ENCODE peak calls at places on chromosomes 4 and X, in four cellular contexts. A is K562, U is SK-N-SH, F is WTC11. O is an unnamed sample.

GRCh38 chr4:175827510-175827909 is 15.4 kb upstream of the GPM6A start:
- DNase-seq in A (no peak), U (no peak), F (no peak), O (no peak)

GRCh38 chr4:100240008-100240407 is 49.7 kb upstream of the DDIT4L start:
- DNase-seq in A (no peak), U (no peak), F (no peak), O (no peak)

GRCh38 chr4:52407545-52407944 is 251.6 kb downstream of the USP46 start:
- DNase-seq in A (no peak), U (no peak), F (no peak), O (peak; percentile 15)

GRCh38 chrX:10240918-10241317 is 84.1 kb downstream of the CLCN4 start:
- DNase-seq in A (no peak), U (no peak), F (no peak), O (no peak)

GRCh38 chrX:26442340-26442739 is 226.4 kb downstream of the MAGEB5 start:
- DNase-seq in A (peak; percentile 0), U (peak; percentile 0), F (no peak), O (no peak)

GRCh38 chr4:174023641-174024040 is 259.8 kb downstream of the FBXO8 start:
- DNase-seq in A (no peak), U (no peak), F (no peak), O (no peak)

GRCh38 chr4:2419814-2420213 is 1.1 kb downstream of the CFAP99 start:
- DNase-seq in A (peak; percentile 62), U (no peak), F (no peak), O (no peak)

GRCh38 chr4:140789752-140790151 is 33.6 kb upstream of the TBC1D9 start:
- DNase-seq in A (no peak), U (no peak), F (no peak), O (no peak)

GRCh38 chr4:160283081-160283480 is 1180.2 kb downstream of the RAPGEF2 start:
- DNase-seq in A (no peak), U (no peak), F (no peak), O (no peak)

GRCh38 chr4:109294468-109295020 is 7.9 kb downstream of the COL25A1 start:
- DNase-seq in A (no peak), U (no peak), F (no peak), O (no peak)

GRCh38 chr4:17823871-17824669 is 13.3 kb downstream of the NCAPG start:
- DNase-seq in A (no peak), U (no peak), F (no peak), O (no peak)

GRCh38 chr4:87078987-87079469 is 141.4 kb downstream of the KLHL8 start:
- DNase-seq in A (no peak), U (no peak), F (no peak), O (no peak)

GRCh38 chrX:103879339-103879738 is 47.3 kb upstream of the RAB9B start:
- DNase-seq in A (no peak), U (no peak), F (no peak), O (no peak)

GRCh38 chr4:139861471-139861870 is 195.9 kb downstream of the MGST2 start:
- DNase-seq in A (no peak), U (no peak), F (no peak), O (no peak)

GRCh38 chr4:120692964-120693363 is 229.6 kb downstream of the PRDM5 start:
- DNase-seq in A (no peak), U (no peak), F (no peak), O (no peak)

GRCh38 chrX:129980043-129980442 is 2.4 kb upstream of the BCORL1 start:
- DNase-seq in A (no peak), U (peak; percentile 65), F (peak; percentile 16), O (peak; percentile 46)

GRCh38 chrX:129982300-129983246 is at the start of gene BCORL1:
- DNase-seq in A (peak; percentile 95), U (peak; percentile 98), F (peak; percentile 83), O (peak; percentile 75)

GRCh38 chrX:129981207-129981553 is 1.3 kb upstream of the BCORL1 start:
- DNase-seq in A (no peak), U (no peak), F (no peak), O (no peak)

GRCh38 chrX:129980540-129981206 is 1.8 kb upstream of the BCORL1 start:
- DNase-seq in A (no peak), U (peak; percentile 82), F (peak; percentile 57), O (peak; percentile 64)

DNA sequence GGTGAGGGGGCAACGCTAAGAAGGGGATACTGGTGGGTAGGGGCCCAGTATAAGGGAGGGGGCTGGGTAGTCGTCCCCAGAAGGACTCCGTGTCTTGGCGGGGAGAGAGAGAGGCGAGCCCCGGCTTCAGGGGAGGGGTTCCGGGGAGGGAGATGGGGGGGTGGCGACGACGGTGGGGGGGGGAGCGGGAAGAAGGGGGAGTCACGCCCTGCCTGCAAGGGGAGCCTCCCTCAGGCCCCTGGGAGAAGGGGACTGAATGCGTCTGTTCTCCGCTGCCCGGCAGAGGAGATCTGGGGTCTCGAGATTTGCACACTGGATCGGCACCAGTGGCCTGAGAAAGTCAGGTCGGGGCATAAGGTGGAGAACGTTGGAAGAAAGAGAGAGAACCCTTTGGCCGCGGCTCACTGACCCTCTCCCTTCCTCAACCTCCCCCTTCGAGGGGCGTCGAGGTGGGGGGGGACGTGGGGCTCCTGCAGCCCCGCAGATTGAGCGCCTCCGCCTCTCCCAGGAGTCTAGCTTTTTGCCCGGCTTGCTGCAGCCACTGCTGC is 609 bp upstream of the BCORL1 start:
- DNase-seq in A (no peak), U (peak; percentile 50), F (no peak), O (no peak)
- TF ChIP-seq TEAD4 in A (no peak), U (no peak), F (no peak), O (no peak)

DNA sequence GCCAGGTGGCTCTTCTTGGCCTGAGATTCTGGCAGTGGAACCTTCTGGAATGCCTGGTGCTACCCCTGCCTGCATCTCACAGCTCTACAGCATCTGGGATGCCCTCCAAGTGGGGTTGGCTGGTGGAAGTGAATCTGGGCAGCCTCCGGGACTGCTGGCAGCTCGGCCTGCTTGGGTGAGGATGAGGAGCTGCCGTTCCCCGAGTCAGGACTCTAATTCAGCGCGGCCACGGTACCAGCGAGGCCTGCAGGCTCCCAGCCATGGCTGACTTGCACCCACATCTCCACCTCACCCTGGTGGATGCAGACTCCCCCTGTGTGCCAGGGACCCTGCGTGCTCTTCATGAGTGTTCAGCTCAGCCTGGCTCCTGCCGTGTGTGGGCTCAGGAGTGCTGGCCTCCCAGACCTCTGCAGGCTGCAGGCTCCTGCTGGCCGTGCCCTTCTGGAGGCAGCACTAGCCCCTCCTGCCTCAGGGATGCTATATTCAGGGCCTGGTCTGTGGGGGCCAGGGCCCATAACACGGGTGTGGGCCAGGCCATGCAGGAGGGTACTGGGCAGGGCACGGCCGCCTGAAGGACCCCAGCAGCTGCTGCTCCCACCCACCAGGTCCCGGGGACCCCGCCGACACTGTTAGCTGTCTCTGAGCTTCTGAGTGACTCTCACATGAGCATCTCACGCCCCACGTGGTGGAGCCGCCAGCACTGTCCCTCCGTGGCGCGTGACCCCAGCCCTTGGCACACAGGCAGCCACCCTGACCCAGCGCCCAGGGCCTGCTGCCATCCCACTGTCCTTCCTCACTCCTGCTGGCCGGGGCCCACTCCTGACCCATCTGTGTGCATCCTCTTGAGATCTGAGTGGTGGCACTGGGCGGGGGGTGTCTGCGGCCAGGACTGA is 10.6 kb downstream of the UVSSA start:
- DNase-seq in A (no peak), U (no peak), F (no peak), O (no peak)
- TF ChIP-seq TEAD4 in A (no peak), U (no peak), F (no peak), O (no peak)

DNA sequence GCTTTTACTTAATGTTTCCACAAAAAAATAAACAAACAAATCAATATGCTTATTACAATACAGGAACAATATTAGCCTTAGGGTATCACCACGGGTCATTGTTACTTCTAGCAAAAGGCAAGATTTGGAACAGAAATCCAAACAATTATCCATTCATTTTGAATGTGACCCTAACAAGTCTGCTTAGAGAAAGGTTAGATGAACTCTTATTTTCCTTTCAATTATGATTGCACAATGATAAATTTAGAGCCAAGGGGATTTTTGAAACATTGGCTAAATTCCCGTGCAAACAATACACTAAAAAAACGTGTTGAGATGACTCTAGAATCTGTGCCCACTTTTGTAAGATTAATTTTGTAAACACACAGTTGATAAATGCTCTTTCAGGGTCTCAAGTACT is 474.7 kb downstream of the PCDH7 start:
- DNase-seq in A (no peak), U (no peak), F (no peak), O (no peak)
- TF ChIP-seq TEAD4 in A (no peak), U (no peak), F (no peak), O (no peak)

GRCh38 chrX:6384391-6384790 is 150.5 kb downstream of the VCX3A start:
- DNase-seq in A (no peak), U (no peak), F (no peak), O (no peak)
- TF ChIP-seq TEAD4 in A (no peak), U (no peak), F (no peak), O (no peak)

DNA sequence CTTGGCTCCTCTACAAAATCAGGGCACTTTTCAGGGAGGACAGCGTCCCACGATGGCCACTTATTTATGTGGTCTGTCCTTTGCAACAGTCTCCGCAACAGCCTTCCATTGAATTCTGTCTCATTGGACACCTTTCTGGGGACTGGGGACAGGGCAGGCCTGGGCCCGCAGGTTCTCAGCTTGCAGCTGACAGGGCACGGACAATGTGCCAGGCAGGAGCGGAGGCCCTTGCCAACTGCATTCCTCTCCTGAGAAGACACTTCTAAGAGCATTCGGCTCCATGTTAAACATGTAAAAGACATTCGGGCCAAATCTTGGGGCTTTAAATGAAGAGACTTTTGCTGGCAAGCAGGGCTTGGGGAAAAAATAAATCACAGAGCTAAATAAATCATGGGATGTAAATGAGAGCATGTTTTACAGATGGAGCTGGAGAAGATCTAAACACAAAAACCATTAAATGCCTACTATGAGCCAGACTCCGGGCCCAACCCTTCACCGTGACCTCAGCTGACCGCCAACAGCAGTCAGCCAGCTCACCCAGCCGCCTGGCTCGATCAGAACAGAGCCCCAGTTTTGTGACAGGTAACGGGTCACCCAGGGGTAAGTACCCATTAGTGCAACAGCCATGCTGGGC is 14.9 kb downstream of the WDR1 start:
- DNase-seq in A (no peak), U (no peak), F (no peak), O (no peak)
- TF ChIP-seq TEAD4 in A (no peak), U (no peak), F (no peak), O (no peak)

GRCh38 chrX:148337873-148338272 is 162.5 kb upstream of the AFF2 start:
- DNase-seq in A (no peak), U (no peak), F (no peak), O (no peak)
- TF ChIP-seq TEAD4 in A (no peak), U (no peak), F (no peak), O (no peak)

DNA sequence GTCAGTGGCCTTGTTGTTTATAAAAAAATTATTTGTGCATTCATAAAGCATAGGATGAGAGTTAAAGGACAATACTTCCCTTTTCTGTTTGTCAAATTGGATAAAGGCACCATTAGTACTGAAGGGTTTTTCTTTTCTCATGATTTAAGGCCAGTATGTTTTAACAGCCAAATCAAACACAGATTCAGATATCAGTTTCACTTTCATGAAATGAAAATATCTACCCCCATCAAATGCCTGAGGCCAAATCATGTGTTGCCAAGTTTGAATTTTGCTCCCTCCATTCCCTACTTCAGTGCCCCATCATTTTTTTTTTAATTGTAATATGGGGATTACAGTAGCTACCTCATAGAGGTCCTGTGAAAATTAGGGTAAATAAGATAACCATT is 745.9 kb downstream of the RPA4 start:
- DNase-seq in A (no peak), U (peak; percentile 9), F (no peak), O (no peak)
- TF ChIP-seq TEAD4 in A (no peak), U (no peak), F (no peak), O (no peak)

DNA sequence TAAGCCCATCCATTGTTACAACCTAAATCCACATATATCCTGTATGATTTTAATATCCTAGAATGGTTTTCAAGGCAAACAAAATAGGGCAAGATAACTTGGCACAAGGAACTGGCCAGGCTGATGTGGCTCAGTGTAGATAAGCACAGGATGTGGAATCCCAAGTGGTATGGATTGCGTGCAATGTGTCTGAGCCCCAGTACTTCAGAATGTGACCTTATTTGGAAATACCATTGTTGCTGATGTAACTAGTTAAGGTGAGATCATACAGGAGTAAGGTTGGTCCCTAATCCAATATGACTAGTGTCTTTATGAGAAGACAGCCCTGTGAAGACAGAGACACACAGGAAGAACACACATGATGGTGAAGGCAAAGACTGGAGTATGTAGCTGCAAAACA is 72.4 kb downstream of the IL21 start:
- DNase-seq in A (peak; percentile 16), U (no peak), F (no peak), O (no peak)
- TF ChIP-seq TEAD4 in A (no peak), U (no peak), F (no peak), O (no peak)